ENCODE peak calls at places on chromosomes 16 and 17, in nine cellular contexts. Q is SHP77; T is activated CD4-positive, alpha-beta T cell treated with anti-CD3 and anti-CD28 coated beads, Interleukin-2, amount 10 ng/mL, durations not matched to agents 7 days and 5 days; U is NCI-H1092; H is activated T-helper 1 cell treated with Interleukin-2 at 50 U/mL for 16 hours; I is HEK293T; Y is uterus; A is ecto neural progenitor cell; X is activated T-cell treated with anti-CD3 and anti-CD28 coated beads, Interleukin-2, amount 50 U/mL, for 4 hours. S is an unnamed sample.

GRCh38 chr17:34639706-34640425 is 60.5 kb downstream of the TMEM132E start:
- DNase-seq in Q (no peak), T (no peak), U (peak; percentile 78), H (no peak), I (no peak), Y (no peak), A (no peak), X (no peak), S (no peak)

GRCh38 chr17:50154604-50155003 is 4.1 kb upstream of the PPP1R9B start:
- DNase-seq in Q (no peak), T (no peak), U (no peak), H (no peak), I (no peak), Y (no peak), A (no peak), X (no peak), S (no peak)

GRCh38 chr16:12637002-12637401 is 166.7 kb downstream of the CPPED1 start:
- DNase-seq in Q (no peak), T (no peak), U (no peak), H (no peak), I (no peak), Y (no peak), A (peak; percentile 53), X (no peak), S (peak; percentile 47)

GRCh38 chr16:51888021-51888420 is 658.9 kb downstream of the TOX3 start:
- DNase-seq in Q (no peak), T (no peak), U (no peak), H (no peak), I (no peak), Y (no peak), A (no peak), X (no peak), S (no peak)

GRCh38 chr17:62628845-62629555 is 1.5 kb downstream of the MRC2 start:
- DNase-seq in Q (no peak), T (no peak), U (no peak), H (no peak), I (no peak), Y (peak; percentile 55), A (peak; percentile 75), X (no peak), S (peak; percentile 67)

GRCh38 chr16:2512920-2513404 is 790 bp upstream of the ATP6V0C start:
- DNase-seq in Q (peak; percentile 35), T (peak; percentile 26), U (peak; percentile 63), H (no peak), I (no peak), Y (no peak), A (no peak), X (peak; percentile 10), S (peak; percentile 72)

GRCh38 chr17:82924812-82925211 is 85.0 kb upstream of the ZNF750 start:
- DNase-seq in Q (no peak), T (no peak), U (no peak), H (no peak), I (no peak), Y (no peak), A (no peak), X (no peak), S (no peak)

GRCh38 chr17:75308732-75309629 is 19.7 kb upstream of the SLC25A19 start:
- DNase-seq in Q (no peak), T (no peak), U (no peak), H (no peak), I (no peak), Y (no peak), A (no peak), X (no peak), S (no peak)

GRCh38 chr17:32483451-32484019 is 3.3 kb upstream of the CDK5R1 start:
- DNase-seq in Q (peak; percentile 44), T (peak; percentile 52), U (peak; percentile 77), H (no peak), I (peak; percentile 53), Y (peak; percentile 59), A (peak; percentile 81), X (no peak), S (peak; percentile 92)

GRCh38 chr17:46822388-46822921 is 4.0 kb upstream of the WNT3 start:
- DNase-seq in Q (peak; percentile 13), T (peak; percentile 44), U (no peak), H (no peak), I (no peak), Y (no peak), A (no peak), X (peak; percentile 25), S (peak; percentile 90)

GRCh38 chr17:16474012-16474725 is 17.8 kb downstream of the LRRC75A start:
- DNase-seq in Q (no peak), T (no peak), U (no peak), H (no peak), I (no peak), Y (no peak), A (no peak), X (no peak), S (peak; percentile 45)

GRCh38 chr16:85309656-85310587 is 197.7 kb upstream of the CIBAR2 start:
- DNase-seq in Q (peak; percentile 27), T (peak; percentile 38), U (peak; percentile 39), H (no peak), I (no peak), Y (no peak), A (no peak), X (no peak), S (peak; percentile 61)

GRCh38 chr16:88004391-88004790 is 53.2 kb downstream of the BANP start:
- DNase-seq in Q (no peak), T (no peak), U (no peak), H (no peak), I (no peak), Y (no peak), A (no peak), X (no peak), S (no peak)

GRCh38 chr16:75004460-75004859 is 5.6 kb downstream of the ZNRF1 start:
- DNase-seq in Q (no peak), T (no peak), U (no peak), H (no peak), I (no peak), Y (no peak), A (no peak), X (no peak), S (no peak)

GRCh38 chr17:6953689-6954088 is 42.2 kb upstream of the ALOX12 start:
- DNase-seq in Q (no peak), T (no peak), U (no peak), H (no peak), I (no peak), Y (no peak), A (no peak), X (no peak), S (no peak)